ENCODE peak calls at places on chromosomes 3 and 15, in five cellular contexts. B, Y, M, O and C are unnamed samples.
A peak's percentile ranks its signal among the peaks of the same experiment; 100 is the strongest.

GRCh38 chr3:47073685-47074084 is 90.2 kb downstream of the SETD2 start:
- DNase-seq in B (no peak), Y (no peak), M (no peak), O (no peak), C (peak; percentile 4)

GRCh38 chr15:50911641-50912040 is 3.2 kb downstream of the AP4E1 start:
- DNase-seq in B (no peak), Y (no peak), M (no peak), O (no peak), C (no peak)

GRCh38 chr3:171821778-171822358 is 11.6 kb upstream of the PLD1 start:
- DNase-seq in B (no peak), Y (no peak), M (no peak), O (no peak), C (no peak)

GRCh38 chr3:42256135-42256819 is 9.7 kb downstream of the CCK start:
- DNase-seq in B (peak; percentile 56), Y (no peak), M (no peak), O (no peak), C (peak; percentile 32)

GRCh38 chr3:62873672-62874397 is 1.4 kb downstream of the CADPS start:
- DNase-seq in B (no peak), Y (peak; percentile 27), M (peak; percentile 95), O (no peak), C (no peak)

GRCh38 chr3:171563298-171563697 is 103.1 kb upstream of the TNIK start:
- DNase-seq in B (no peak), Y (no peak), M (peak; percentile 71), O (no peak), C (no peak)

GRCh38 chr15:60324706-60325438 is 72.9 kb downstream of the ANXA2 start:
- DNase-seq in B (no peak), Y (no peak), M (no peak), O (no peak), C (peak; percentile 43)

GRCh38 chr3:165854696-165855095 is 17.5 kb upstream of the BCHE start:
- DNase-seq in B (no peak), Y (no peak), M (no peak), O (no peak), C (peak; percentile 38)

GRCh38 chr3:15602146-15602536 is 596 bp downstream of the BTD start:
- DNase-seq in B (no peak), Y (no peak), M (no peak), O (no peak), C (no peak)

GRCh38 chr15:63915888-63916731 is 82.4 kb upstream of the HERC1 start:
- DNase-seq in B (peak; percentile 53), Y (no peak), M (peak; percentile 89), O (no peak), C (peak; percentile 49)

GRCh38 chr15:90208372-90208771 is 7.2 kb downstream of the SEMA4B start:
- DNase-seq in B (no peak), Y (no peak), M (no peak), O (no peak), C (no peak)

GRCh38 chr3:147197739-147198138 is 208.6 kb downstream of the ZIC4 start:
- DNase-seq in B (no peak), Y (no peak), M (no peak), O (no peak), C (no peak)

GRCh38 chr3:179321585-179322322 is 1.1 kb upstream of the ZNF639 start:
- DNase-seq in B (peak; percentile 63), Y (peak; percentile 31), M (peak; percentile 68), O (no peak), C (peak; percentile 72)

GRCh38 chr3:117751691-117752090 is 1042.1 kb downstream of the TUSC7 start:
- DNase-seq in B (no peak), Y (no peak), M (no peak), O (no peak), C (no peak)

GRCh38 chr3:10553586-10554235 is 48.3 kb upstream of the ATP2B2 start:
- DNase-seq in B (no peak), Y (no peak), M (peak; percentile 84), O (no peak), C (peak; percentile 3)

GRCh38 chr15:73691398-73691797 is 7.2 kb downstream of the CD276 start:
- DNase-seq in B (peak; percentile 77), Y (no peak), M (peak; percentile 90), O (no peak), C (peak; percentile 74)

GRCh38 chr15:54564142-54564541 is 585.9 kb downstream of the UNC13C start:
- DNase-seq in B (no peak), Y (no peak), M (no peak), O (no peak), C (no peak)

GRCh38 chr15:67758610-67759300 is 66.6 kb upstream of the SKOR1 start:
- DNase-seq in B (no peak), Y (no peak), M (no peak), O (no peak), C (no peak)

GRCh38 chr15:66931768-66932633 is 133.4 kb upstream of the SMAD3 start:
- DNase-seq in B (peak; percentile 63), Y (no peak), M (peak; percentile 67), O (no peak), C (peak; percentile 73)

GRCh38 chr3:63751459-63751858 is 67.6 kb upstream of the C3orf49 start:
- DNase-seq in B (no peak), Y (no peak), M (no peak), O (no peak), C (no peak)

GRCh38 chr15:50134524-50135024 is 15.5 kb upstream of the ATP8B4 start:
- DNase-seq in B (peak; percentile 89), Y (no peak), M (no peak), O (peak; percentile 29), C (peak; percentile 70)

GRCh38 chr3:17730318-17730967 is 12.0 kb downstream of the TBC1D5 start:
- DNase-seq in B (peak; percentile 49), Y (no peak), M (no peak), O (peak; percentile 16), C (peak; percentile 67)

GRCh38 chr15:27993996-27994775 is 104.9 kb downstream of the OCA2 start:
- DNase-seq in B (no peak), Y (no peak), M (no peak), O (no peak), C (no peak)

GRCh38 chr3:114519415-114519814 is 225.6 kb downstream of the TIGIT start:
- DNase-seq in B (peak; percentile 81), Y (no peak), M (peak; percentile 70), O (no peak), C (peak; percentile 95)

GRCh38 chr15:41940441-41940857 is 31.9 kb downstream of the EHD4 start:
- DNase-seq in B (peak; percentile 87), Y (no peak), M (peak; percentile 25), O (no peak), C (peak; percentile 77)

GRCh38 chr3:120438971-120439370 is 11.8 kb downstream of the FSTL1 start:
- DNase-seq in B (peak; percentile 93), Y (peak; percentile 67), M (no peak), O (no peak), C (peak; percentile 93)

GRCh38 chr3:49902511-49903345 is 945 bp downstream of the MST1R start:
- DNase-seq in B (no peak), Y (peak; percentile 36), M (no peak), O (no peak), C (no peak)

GRCh38 chr3:141278196-141279073 is 46.8 kb downstream of the PXYLP1 start:
- DNase-seq in B (no peak), Y (no peak), M (no peak), O (no peak), C (peak; percentile 36)

GRCh38 chr15:29455055-29455454 is 185.4 kb upstream of the NSMCE3 start:
- DNase-seq in B (no peak), Y (no peak), M (no peak), O (no peak), C (no peak)

GRCh38 chr15:48955967-48956366 is 7.8 kb downstream of the SHC4 start:
- DNase-seq in B (no peak), Y (no peak), M (no peak), O (no peak), C (no peak)

GRCh38 chr3:48555231-48555948 is 1.2 kb downstream of the PFKFB4 start:
- DNase-seq in B (no peak), Y (no peak), M (no peak), O (no peak), C (no peak)

GRCh38 chr3:84963137-84963536 is 4.3 kb downstream of the CADM2 start:
- DNase-seq in B (no peak), Y (no peak), M (no peak), O (no peak), C (no peak)

GRCh38 chr15:88258021-88258641 is 1.6 kb upstream of the NTRK3 start:
- DNase-seq in B (no peak), Y (no peak), M (peak; percentile 93), O (no peak), C (peak; percentile 8)

GRCh38 chr3:14552041-14552648 is 12.0 kb upstream of the GRIP2 start:
- DNase-seq in B (no peak), Y (no peak), M (no peak), O (no peak), C (no peak)

GRCh38 chr3:14554715-14555114 is 14.6 kb upstream of the GRIP2 start:
- DNase-seq in B (no peak), Y (no peak), M (no peak), O (no peak), C (no peak)

GRCh38 chr3:14558029-14558428 is 17.9 kb upstream of the GRIP2 start:
- DNase-seq in B (no peak), Y (no peak), M (no peak), O (no peak), C (no peak)

GRCh38 chr3:14552717-14553116 is 12.6 kb upstream of the GRIP2 start:
- DNase-seq in B (no peak), Y (no peak), M (no peak), O (no peak), C (no peak)

GRCh38 chr3:14555835-14556234 is 15.7 kb upstream of the GRIP2 start:
- DNase-seq in B (no peak), Y (no peak), M (peak; percentile 76), O (no peak), C (no peak)
- H3K4me3 ChIP-seq in B (no peak overlapping the region), Y (no peak overlapping the region), M (no peak overlapping the region), O (no peak overlapping the region), C (no peak overlapping the region)

GRCh38 chr15:58308742-58309355 is 122.9 kb upstream of the LIPC start:
- DNase-seq in B (no peak), Y (no peak), M (no peak), O (no peak), C (no peak)
- TF ChIP-seq CTCF in B (no peak), Y (no peak), M (peak; percentile 63), O (no peak), C (no peak)

GRCh38 chr3:126784254-126784653 is 80.2 kb downstream of the CHCHD6 start:
- DNase-seq in B (no peak), Y (no peak), M (peak; percentile 67), O (no peak), C (no peak)
- H3K4me3 ChIP-seq in B (no peak overlapping the region), Y (no peak overlapping the region), M (no peak overlapping the region), O (no peak overlapping the region), C (no peak overlapping the region)

GRCh38 chr3:188947401-188947982 is 224.3 kb upstream of the TPRG1 start:
- DNase-seq in B (peak; percentile 63), Y (peak; percentile 90), M (peak; percentile 95), O (no peak), C (peak; percentile 87)
- TF ChIP-seq CTCF in B (peak; percentile 20), Y (peak; percentile 8), M (peak; percentile 76), O (peak; percentile 21), C (peak; percentile 36)

GRCh38 chr15:62119224-62119925 is 45.7 kb downstream of the C2CD4B start:
- DNase-seq in B (peak; percentile 97), Y (no peak), M (no peak), O (peak; percentile 93), C (peak; percentile 98)
- H3K4me3 ChIP-seq in B (peak overlapping the region; percentile 32), Y (no peak overlapping the region), M (no peak overlapping the region), O (peak overlapping the region; percentile 45), C (no peak overlapping the region)

GRCh38 chr3:73432723-73433032 is 192.1 kb downstream of the PDZRN3 start:
- DNase-seq in B (no peak), Y (no peak), M (no peak), O (no peak), C (no peak)
- TF ChIP-seq CTCF in B (no peak), Y (no peak), M (peak; percentile 19), O (no peak), C (no peak)